ENCODE peak calls at places on chromosomes 1 and 21, in four cellular contexts. G is K562, B is HepG2, P is WTC11. Y is an unnamed sample.

GRCh38 chr1:232628335-232629214 is 1.4 kb downstream of the SIPA1L2 start:
- DNase-seq in G (no peak), B (no peak), P (no peak), Y (peak)

GRCh38 chr1:197519741-197520334 is 251.8 kb downstream of the CRB1 start:
- DNase-seq in G (peak), B (peak), P (no peak), Y (no peak)

GRCh38 chr1:225825078-225825477 is 15.2 kb downstream of the EPHX1 start:
- DNase-seq in G (no peak), B (peak), P (no peak), Y (no peak)

GRCh38 chr1:1091344-1092148 is 17.4 kb upstream of the RNF223 start:
- DNase-seq in G (peak), B (no peak), P (no peak), Y (peak)

GRCh38 chr1:2307943-2308342 is 79.8 kb downstream of the SKI start:
- DNase-seq in G (no peak), B (no peak), P (no peak), Y (no peak)

GRCh38 chr1:212792396-212792908 is 758 bp downstream of the TATDN3 start:
- DNase-seq in G (no peak), B (no peak), P (no peak), Y (no peak)

GRCh38 chr1:6170742-6171201 is 9.3 kb downstream of the CHD5 start:
- DNase-seq in G (no peak), B (no peak), P (no peak), Y (no peak)

GRCh38 chr1:64293820-64294219 is 90.4 kb downstream of the UBE2U start:
- DNase-seq in G (no peak), B (no peak), P (no peak), Y (no peak)

GRCh38 chr1:2312589-2313301 is 78.6 kb downstream of the MORN1 start:
- DNase-seq in G (peak), B (no peak), P (no peak), Y (no peak)

GRCh38 chr1:167489581-167490340 is 28.6 kb downstream of the CD247 start:
- DNase-seq in G (no peak), B (no peak), P (peak), Y (no peak)

GRCh38 chr21:35398366-35398982 is 349.4 kb upstream of the RUNX1 start:
- DNase-seq in G (no peak), B (no peak), P (no peak), Y (no peak)

GRCh38 chr21:24450119-24450518 is 1157.2 kb downstream of the MRPL39 start:
- DNase-seq in G (no peak), B (no peak), P (no peak), Y (no peak)

GRCh38 chr1:199954701-199955100 is 72.8 kb upstream of the NR5A2 start:
- DNase-seq in G (peak), B (peak), P (peak), Y (peak)

GRCh38 chr1:239308701-239309333 is 77.6 kb upstream of the CHRM3 start:
- DNase-seq in G (no peak), B (no peak), P (peak), Y (peak)

GRCh38 chr1:235642021-235642942 is 7.3 kb downstream of the GNG4 start:
- DNase-seq in G (peak), B (no peak), P (peak), Y (peak)

GRCh38 chr1:209549384-209550001 is 34.0 kb upstream of the CAMK1G start:
- DNase-seq in G (peak), B (no peak), P (peak), Y (peak)

GRCh38 chr21:38327984-38328383 is 71.2 kb downstream of the KCNJ15 start:
- DNase-seq in G (no peak), B (no peak), P (no peak), Y (no peak)

GRCh38 chr1:206799311-206799710 is 27.0 kb upstream of the IL10 start:
- DNase-seq in G (no peak), B (no peak), P (no peak), Y (no peak)

GRCh38 chr21:37878946-37879660 is 37.2 kb downstream of the KCNJ6 start:
- DNase-seq in G (peak), B (no peak), P (no peak), Y (no peak)

GRCh38 chr1:94739521-94740061 is 80.6 kb upstream of the SLC44A3 start:
- DNase-seq in G (no peak), B (no peak), P (no peak), Y (no peak)

GRCh38 chr1:221274373-221274772 is 395.1 kb downstream of the HLX start:
- DNase-seq in G (no peak), B (no peak), P (no peak), Y (no peak)

GRCh38 chr1:236273358-236273757 is 8.4 kb downstream of the ERO1B start:
- DNase-seq in G (no peak), B (no peak), P (no peak), Y (no peak)

GRCh38 chr1:150525348-150525747 is 9.8 kb downstream of the FALEC start:
- DNase-seq in G (no peak), B (no peak), P (no peak), Y (no peak)

GRCh38 chr1:150530491-150531159 is 15.1 kb downstream of the FALEC start:
- DNase-seq in G (no peak), B (no peak), P (no peak), Y (no peak)

GRCh38 chr1:150528997-150529396 is 13.4 kb downstream of the FALEC start:
- DNase-seq in G (no peak), B (no peak), P (no peak), Y (no peak)

GRCh38 chr1:150532860-150533259 is 16.3 kb upstream of the ADAMTSL4 start:
- DNase-seq in G (no peak), B (no peak), P (no peak), Y (no peak)

GRCh38 chr1:150528196-150528595 is 12.6 kb downstream of the FALEC start:
- DNase-seq in G (no peak), B (no peak), P (no peak), Y (no peak)
- TF ChIP-seq FOXJ3 in G (no peak), B (no peak), P (no peak), Y (no peak)

DNA sequence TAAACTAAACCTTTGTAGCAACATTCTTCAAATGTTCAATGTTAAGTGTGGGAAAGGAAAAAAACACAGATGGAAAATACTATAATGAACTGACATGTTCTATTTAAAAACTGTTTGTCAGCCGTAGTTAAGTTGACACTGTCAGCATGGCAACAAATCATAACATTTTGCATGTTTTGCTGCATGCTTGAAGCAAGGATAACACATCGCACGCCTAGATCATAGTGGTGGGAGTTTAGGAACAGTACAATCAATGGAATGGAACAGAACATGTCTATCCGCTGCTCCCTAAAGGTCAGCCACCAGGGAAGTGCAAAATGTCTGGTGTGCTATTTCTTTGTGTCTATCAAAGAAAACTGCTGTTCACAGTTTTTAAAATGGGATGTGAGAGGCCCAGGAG is 62.5 kb upstream of the ESRRG start:
- DNase-seq in G (no peak), B (no peak), P (no peak), Y (no peak)
- TF ChIP-seq FOXJ3 in G (no peak), B (no peak), P (no peak), Y (no peak)

GRCh38 chr1:11904978-11905377 is 21.2 kb downstream of the KIAA2013 start:
- DNase-seq in G (no peak), B (no peak), P (no peak), Y (no peak)

GRCh38 chr1:11908139-11909021 is 17.8 kb downstream of the KIAA2013 start:
- DNase-seq in G (peak), B (peak), P (peak), Y (peak)

GRCh38 chr1:11907275-11908138 is 18.7 kb downstream of the KIAA2013 start:
- DNase-seq in G (peak), B (peak), P (peak), Y (peak)

GRCh38 chr1:11903210-11903609 is 23.0 kb downstream of the KIAA2013 start:
- DNase-seq in G (no peak), B (no peak), P (no peak), Y (no peak)

DNA sequence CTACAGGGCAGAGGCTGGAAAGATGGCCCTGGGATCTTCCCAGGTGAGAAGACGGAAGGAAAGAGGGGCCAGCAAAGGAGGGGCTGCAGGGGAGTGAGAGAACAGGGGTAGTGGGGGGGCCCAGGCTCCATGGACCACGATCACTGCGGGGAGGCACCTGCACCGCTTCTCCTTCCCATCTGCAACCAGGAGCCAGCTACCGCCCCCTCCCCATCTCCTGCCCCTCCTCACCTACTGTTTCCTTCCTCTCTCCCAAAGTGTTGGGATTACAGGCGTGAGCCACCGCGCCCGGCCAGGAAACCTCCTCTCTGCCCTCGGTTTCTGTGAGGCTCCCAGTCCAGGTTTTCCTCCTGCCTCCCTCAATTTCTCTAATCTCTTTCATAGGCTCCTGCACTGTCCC is 19.4 kb downstream of the KIAA2013 start:
- DNase-seq in G (no peak), B (no peak), P (no peak), Y (no peak)
- TF ChIP-seq FOXJ3 in G (no peak), B (no peak), P (no peak), Y (no peak)

DNA sequence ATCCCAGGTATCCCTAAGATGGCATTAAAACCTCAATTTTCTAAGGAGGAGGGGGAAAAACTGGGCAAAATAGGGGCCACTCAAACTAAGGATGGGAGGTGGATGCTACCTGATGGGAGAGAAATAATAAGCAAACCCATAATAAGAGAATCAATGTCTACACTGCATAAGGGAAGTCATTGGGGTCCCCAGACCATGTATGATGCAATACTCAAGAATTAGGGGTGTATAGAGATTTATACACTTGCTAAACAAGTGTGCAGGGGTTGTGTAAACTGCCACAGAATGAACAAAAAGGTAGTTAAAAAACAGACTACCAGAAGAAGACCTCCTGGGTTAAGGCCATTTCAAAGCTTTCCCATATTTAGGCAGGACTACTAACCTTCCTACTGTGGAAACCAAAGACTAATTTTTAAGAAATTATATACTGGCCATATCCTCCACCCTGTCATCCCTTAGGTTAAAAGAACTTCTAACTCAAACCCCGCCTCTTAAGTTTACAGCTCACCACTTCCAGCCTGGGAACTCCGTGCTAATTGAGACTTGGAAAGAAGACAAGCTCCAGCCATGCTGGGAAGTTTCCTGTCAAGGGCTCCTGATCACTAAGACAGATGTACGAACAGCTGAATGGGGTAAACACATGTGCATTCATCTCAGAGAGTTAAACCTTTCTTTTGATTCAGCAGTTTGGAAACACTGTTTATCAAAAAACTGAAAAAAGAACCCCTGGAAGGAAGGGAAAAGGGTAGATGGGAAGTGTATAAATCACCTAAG is 64.4 kb upstream of the TLR5 start:
- DNase-seq in G (no peak), B (no peak), P (no peak), Y (no peak)
- TF ChIP-seq FOXJ3 in G (no peak), B (no peak), P (no peak), Y (no peak)

GRCh38 chr21:43768868-43769167 is 7.3 kb downstream of the CSTB start:
- DNase-seq in G (no peak), B (no peak), P (no peak), Y (no peak)

GRCh38 chr21:43767498-43767979 is 8.6 kb downstream of the CSTB start:
- DNase-seq in G (no peak), B (no peak), P (no peak), Y (no peak)

GRCh38 chr21:43766734-43767497 is 9.2 kb downstream of the CSTB start:
- DNase-seq in G (no peak), B (no peak), P (no peak), Y (no peak)

GRCh38 chr21:43769325-43769958 is 6.7 kb downstream of the CSTB start:
- DNase-seq in G (no peak), B (no peak), P (no peak), Y (no peak)

GRCh38 chr21:43767980-43768867 is 7.9 kb downstream of the CSTB start:
- DNase-seq in G (peak), B (no peak), P (peak), Y (no peak)
- TF ChIP-seq FOXJ3 in G (no peak), B (no peak), P (no peak), Y (no peak)

DNA sequence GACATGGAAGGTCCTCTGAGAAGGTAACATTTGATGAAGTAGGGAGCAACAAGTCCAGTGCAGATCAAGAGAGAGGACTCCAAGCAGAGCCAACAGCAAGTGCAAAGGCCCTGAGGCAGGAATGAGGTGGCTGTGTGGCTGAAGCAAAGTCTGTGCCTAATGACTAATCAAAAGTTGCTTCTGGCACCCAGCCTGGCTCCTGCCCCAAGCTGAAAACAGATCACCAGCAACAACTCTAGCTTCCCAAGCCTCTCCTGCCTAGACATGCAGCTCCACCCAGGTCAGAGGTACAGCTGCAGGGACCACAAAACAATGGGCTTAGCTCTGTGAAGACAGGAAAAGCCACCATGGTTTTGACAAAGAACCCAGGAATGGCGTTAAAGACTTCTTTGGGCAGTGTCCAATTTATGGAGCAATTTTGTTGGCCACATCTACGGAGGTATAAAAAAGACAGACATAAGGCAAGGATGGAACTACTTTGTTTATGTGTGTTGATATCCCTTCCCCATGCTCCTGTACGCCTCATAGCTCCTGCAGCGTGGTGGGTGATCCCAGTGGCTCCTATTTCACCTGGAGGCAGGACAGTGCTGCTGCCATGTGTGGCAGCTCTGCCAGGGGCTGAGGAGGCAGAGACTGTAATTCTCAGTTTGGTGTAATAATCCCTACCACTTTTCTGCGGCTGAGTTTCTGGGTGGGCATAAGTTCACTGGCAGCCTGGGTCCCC is 26.4 kb upstream of the IGSF3 start:
- DNase-seq in G (no peak), B (no peak), P (no peak), Y (no peak)
- TF ChIP-seq FOXJ3 in G (no peak), B (no peak), P (no peak), Y (no peak)

DNA sequence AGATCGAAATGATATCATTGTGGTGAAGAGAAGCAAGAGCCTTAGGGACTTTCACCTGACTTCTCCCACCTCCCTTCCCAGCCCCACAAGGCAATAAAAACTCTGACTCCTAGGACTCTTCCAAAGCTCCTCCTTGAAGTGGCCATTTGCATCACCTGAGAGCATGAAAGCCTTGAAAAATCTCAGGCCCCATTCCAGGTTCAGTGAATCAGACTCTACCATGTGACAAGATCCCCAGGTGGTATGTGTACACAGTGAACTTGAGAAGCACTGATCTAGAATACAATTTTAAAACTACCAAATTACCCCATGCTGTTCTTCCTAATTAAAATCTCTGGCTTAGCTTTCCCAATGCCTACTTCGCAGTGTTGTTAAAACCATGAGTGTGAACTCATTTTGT is 195.1 kb upstream of the SAMSN1 start:
- DNase-seq in G (no peak), B (no peak), P (no peak), Y (no peak)
- TF ChIP-seq FOXJ3 in G (no peak), B (no peak), P (no peak), Y (no peak)

GRCh38 chr1:147077081-147077480 is 95.2 kb downstream of the PRKAB2 start:
- DNase-seq in G (no peak), B (no peak), P (no peak), Y (no peak)
- TF ChIP-seq FOXJ3 in G (no peak), B (no peak), P (no peak), Y (no peak)

GRCh38 chr1:67053785-67054759 is at the start of gene SLC35D1:
- DNase-seq in G (peak), B (peak), P (peak), Y (peak)

GRCh38 chr1:67058761-67059160 is 4.8 kb upstream of the SLC35D1 start:
- DNase-seq in G (no peak), B (no peak), P (no peak), Y (no peak)

GRCh38 chr1:67058242-67058641 is 4.3 kb upstream of the SLC35D1 start:
- DNase-seq in G (no peak), B (peak), P (no peak), Y (no peak)

GRCh38 chr1:67052741-67053534 is 1.0 kb downstream of the SLC35D1 start:
- DNase-seq in G (peak), B (peak), P (peak), Y (peak)

GRCh38 chr1:67053535-67053784 is 488 bp downstream of the SLC35D1 start:
- DNase-seq in G (peak), B (peak), P (no peak), Y (peak)
- TF ChIP-seq FOXJ3 in G (no peak), B (no peak), P (no peak), Y (no peak)